ENCODE peak calls at places on chromosome 11, in seven cellular contexts. One of them, this sample, is unnamed.

GRCh38 chr11:125274774-125275173 is 110.2 kb downstream of the PKNOX2 start:
- DNase-seq in OCI-LY7: no peak
- DNase-seq in bronchial epithelial cell: no peak
- DNase-seq in body of pancreas: no peak
- DNase-seq in esophagus squamous epithelium: no peak
- DNase-seq in cardiac fibroblast: no peak
- DNase-seq in MM.1S: no peak
- DNase-seq in this sample: no peak

GRCh38 chr11:17986007-17986710 is 26.7 kb downstream of the SERGEF start:
- DNase-seq in OCI-LY7: no peak
- DNase-seq in bronchial epithelial cell: peak
- DNase-seq in body of pancreas: no peak
- DNase-seq in esophagus squamous epithelium: no peak
- DNase-seq in cardiac fibroblast: peak
- DNase-seq in MM.1S: no peak
- DNase-seq in this sample: no peak

GRCh38 chr11:12680246-12680939 is 6.2 kb downstream of the TEAD1 start:
- DNase-seq in OCI-LY7: no peak
- DNase-seq in bronchial epithelial cell: peak
- DNase-seq in body of pancreas: peak
- DNase-seq in esophagus squamous epithelium: peak
- DNase-seq in cardiac fibroblast: peak
- DNase-seq in MM.1S: peak
- DNase-seq in this sample: peak

GRCh38 chr11:76699461-76700091 is 29.0 kb upstream of the LRRC32 start:
- DNase-seq in OCI-LY7: no peak
- DNase-seq in bronchial epithelial cell: no peak
- DNase-seq in body of pancreas: no peak
- DNase-seq in esophagus squamous epithelium: no peak
- DNase-seq in cardiac fibroblast: peak
- DNase-seq in MM.1S: no peak
- DNase-seq in this sample: no peak

GRCh38 chr11:128738942-128739341 is 45.1 kb downstream of the FLI1 start:
- DNase-seq in OCI-LY7: peak
- DNase-seq in bronchial epithelial cell: no peak
- DNase-seq in body of pancreas: no peak
- DNase-seq in esophagus squamous epithelium: no peak
- DNase-seq in cardiac fibroblast: no peak
- DNase-seq in MM.1S: peak
- DNase-seq in this sample: no peak

GRCh38 chr11:29260939-29261705 is 755.7 kb downstream of the KCNA4 start:
- DNase-seq in OCI-LY7: no peak
- DNase-seq in bronchial epithelial cell: peak
- DNase-seq in body of pancreas: no peak
- DNase-seq in esophagus squamous epithelium: no peak
- DNase-seq in cardiac fibroblast: peak
- DNase-seq in MM.1S: no peak
- DNase-seq in this sample: no peak

GRCh38 chr11:126149759-126150236 is 61.7 kb downstream of the RPUSD4 start:
- DNase-seq in OCI-LY7: no peak
- DNase-seq in bronchial epithelial cell: no peak
- DNase-seq in body of pancreas: no peak
- DNase-seq in esophagus squamous epithelium: no peak
- DNase-seq in cardiac fibroblast: no peak
- DNase-seq in MM.1S: no peak
- DNase-seq in this sample: no peak

GRCh38 chr11:86388198-86388597 is 13.5 kb downstream of the CCDC81 start:
- DNase-seq in OCI-LY7: no peak
- DNase-seq in bronchial epithelial cell: no peak
- DNase-seq in body of pancreas: no peak
- DNase-seq in esophagus squamous epithelium: no peak
- DNase-seq in cardiac fibroblast: no peak
- DNase-seq in MM.1S: no peak
- DNase-seq in this sample: no peak

GRCh38 chr11:122180435-122180834 is 64.4 kb upstream of the BLID start:
- DNase-seq in OCI-LY7: no peak
- DNase-seq in bronchial epithelial cell: peak
- DNase-seq in body of pancreas: no peak
- DNase-seq in esophagus squamous epithelium: no peak
- DNase-seq in cardiac fibroblast: peak
- DNase-seq in MM.1S: no peak
- DNase-seq in this sample: no peak

GRCh38 chr11:121426476-121427454 is 25.3 kb upstream of the SORL1 start:
- DNase-seq in OCI-LY7: peak
- DNase-seq in bronchial epithelial cell: no peak
- DNase-seq in body of pancreas: no peak
- DNase-seq in esophagus squamous epithelium: no peak
- DNase-seq in cardiac fibroblast: no peak
- DNase-seq in MM.1S: no peak
- DNase-seq in this sample: peak

GRCh38 chr11:23961503-23962338 is 535.1 kb upstream of the LUZP2 start:
- DNase-seq in OCI-LY7: no peak
- DNase-seq in bronchial epithelial cell: no peak
- DNase-seq in body of pancreas: no peak
- DNase-seq in esophagus squamous epithelium: no peak
- DNase-seq in cardiac fibroblast: no peak
- DNase-seq in MM.1S: no peak
- DNase-seq in this sample: no peak

GRCh38 chr11:126411971-126412381 is 56.5 kb downstream of the ST3GAL4 start:
- DNase-seq in OCI-LY7: no peak
- DNase-seq in bronchial epithelial cell: no peak
- DNase-seq in body of pancreas: no peak
- DNase-seq in esophagus squamous epithelium: no peak
- DNase-seq in cardiac fibroblast: no peak
- DNase-seq in MM.1S: no peak
- DNase-seq in this sample: no peak

GRCh38 chr11:34151166-34151565 is 45.7 kb downstream of the NAT10 start:
- DNase-seq in OCI-LY7: no peak
- DNase-seq in bronchial epithelial cell: no peak
- DNase-seq in body of pancreas: no peak
- DNase-seq in esophagus squamous epithelium: no peak
- DNase-seq in cardiac fibroblast: no peak
- DNase-seq in MM.1S: no peak
- DNase-seq in this sample: no peak

GRCh38 chr11:65742353-65742752 is 21.8 kb upstream of the RNASEH2C start:
- DNase-seq in OCI-LY7: no peak
- DNase-seq in bronchial epithelial cell: no peak
- DNase-seq in body of pancreas: no peak
- DNase-seq in esophagus squamous epithelium: no peak
- DNase-seq in cardiac fibroblast: no peak
- DNase-seq in MM.1S: no peak
- DNase-seq in this sample: no peak

GRCh38 chr11:56163804-56164203 is 3.7 kb upstream of the OR8K5 start:
- DNase-seq in OCI-LY7: no peak
- DNase-seq in bronchial epithelial cell: no peak
- DNase-seq in body of pancreas: no peak
- DNase-seq in esophagus squamous epithelium: no peak
- DNase-seq in cardiac fibroblast: no peak
- DNase-seq in MM.1S: no peak
- DNase-seq in this sample: no peak

GRCh38 chr11:125110996-125111340 is 458 bp downstream of the TMEM218 start:
- DNase-seq in OCI-LY7: peak
- DNase-seq in bronchial epithelial cell: peak
- DNase-seq in body of pancreas: peak
- DNase-seq in esophagus squamous epithelium: no peak
- DNase-seq in cardiac fibroblast: no peak
- DNase-seq in MM.1S: peak
- DNase-seq in this sample: no peak

GRCh38 chr11:130801287-130802146 is 114.8 kb downstream of the SNX19 start:
- DNase-seq in OCI-LY7: no peak
- DNase-seq in bronchial epithelial cell: no peak
- DNase-seq in body of pancreas: no peak
- DNase-seq in esophagus squamous epithelium: no peak
- DNase-seq in cardiac fibroblast: peak
- DNase-seq in MM.1S: peak
- DNase-seq in this sample: no peak

GRCh38 chr11:113242767-113243397 is 71.5 kb upstream of the TTC12 start:
- DNase-seq in OCI-LY7: no peak
- DNase-seq in bronchial epithelial cell: no peak
- DNase-seq in body of pancreas: no peak
- DNase-seq in esophagus squamous epithelium: no peak
- DNase-seq in cardiac fibroblast: peak
- DNase-seq in MM.1S: no peak
- DNase-seq in this sample: peak

GRCh38 chr11:40161855-40162410 is 1297.5 kb downstream of the LRRC4C start:
- DNase-seq in OCI-LY7: no peak
- DNase-seq in bronchial epithelial cell: no peak
- DNase-seq in body of pancreas: no peak
- DNase-seq in esophagus squamous epithelium: no peak
- DNase-seq in cardiac fibroblast: no peak
- DNase-seq in MM.1S: no peak
- DNase-seq in this sample: no peak

GRCh38 chr11:13276454-13276851 is 1.1 kb upstream of the BMAL1 start:
- DNase-seq in OCI-LY7: no peak
- DNase-seq in bronchial epithelial cell: no peak
- DNase-seq in body of pancreas: no peak
- DNase-seq in esophagus squamous epithelium: no peak
- DNase-seq in cardiac fibroblast: no peak
- DNase-seq in MM.1S: no peak
- DNase-seq in this sample: no peak

GRCh38 chr11:18173225-18173866 is 709 bp downstream of the MRGPRX4 start:
- DNase-seq in OCI-LY7: no peak
- DNase-seq in bronchial epithelial cell: no peak
- DNase-seq in body of pancreas: no peak
- DNase-seq in esophagus squamous epithelium: no peak
- DNase-seq in cardiac fibroblast: no peak
- DNase-seq in MM.1S: no peak
- DNase-seq in this sample: no peak

DNA sequence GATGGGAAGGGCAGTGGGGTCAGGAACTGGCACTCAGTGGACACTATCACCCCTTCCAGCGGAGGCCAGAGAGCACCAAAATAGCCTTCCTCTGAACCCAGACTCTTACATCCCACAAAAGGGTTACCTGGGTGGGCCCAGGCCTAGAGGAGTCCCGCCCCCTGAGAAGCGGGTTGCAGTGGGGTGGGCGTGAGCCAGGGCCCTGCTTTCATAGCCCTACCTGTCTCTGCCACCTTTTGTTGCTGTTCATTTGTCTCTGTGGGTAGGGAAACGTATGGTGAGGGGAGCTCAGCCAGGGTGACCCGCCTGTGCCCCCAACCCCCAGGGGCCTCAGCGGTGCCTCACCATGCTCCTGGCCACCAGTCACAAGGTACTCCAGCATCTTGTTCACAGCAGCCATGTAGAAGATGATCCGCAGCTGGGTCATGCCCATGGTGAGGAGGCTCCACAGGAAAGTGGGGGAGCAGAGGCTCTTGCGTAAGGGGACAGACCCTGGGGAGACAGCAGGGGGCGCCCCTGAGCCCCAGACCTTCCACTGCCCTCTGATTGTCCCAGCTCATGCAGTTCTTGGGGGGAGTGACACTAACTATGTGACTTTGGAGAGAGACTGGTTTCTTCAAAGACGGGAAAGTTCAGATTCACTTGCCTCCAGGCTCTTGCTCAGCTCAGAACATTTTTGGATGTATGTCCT is 24.0 kb downstream of the SLC43A1 start:
- DNase-seq in OCI-LY7: peak
- DNase-seq in bronchial epithelial cell: no peak
- DNase-seq in body of pancreas: peak
- DNase-seq in esophagus squamous epithelium: no peak
- DNase-seq in cardiac fibroblast: peak
- DNase-seq in MM.1S: no peak
- DNase-seq in this sample: peak
- TF ChIP-seq CTCF in OCI-LY7: peak
- TF ChIP-seq CTCF in bronchial epithelial cell: peak
- TF ChIP-seq CTCF in body of pancreas: peak
- TF ChIP-seq CTCF in esophagus squamous epithelium: peak
- TF ChIP-seq CTCF in cardiac fibroblast: peak
- TF ChIP-seq CTCF in MM.1S: peak
- TF ChIP-seq CTCF in this sample: peak

GRCh38 chr11:9516113-9516512 is 55.3 kb downstream of the ZNF143 start:
- DNase-seq in OCI-LY7: no peak
- DNase-seq in bronchial epithelial cell: no peak
- DNase-seq in body of pancreas: no peak
- DNase-seq in esophagus squamous epithelium: no peak
- DNase-seq in cardiac fibroblast: no peak
- DNase-seq in MM.1S: no peak
- DNase-seq in this sample: no peak
- H3K4me3 ChIP-seq in OCI-LY7: no peak
- H3K4me3 ChIP-seq in bronchial epithelial cell: no peak
- H3K4me3 ChIP-seq in body of pancreas: no peak
- H3K4me3 ChIP-seq in esophagus squamous epithelium: no peak
- H3K4me3 ChIP-seq in cardiac fibroblast: no peak
- H3K4me3 ChIP-seq in MM.1S: no peak
- H3K4me3 ChIP-seq in this sample: no peak

DNA sequence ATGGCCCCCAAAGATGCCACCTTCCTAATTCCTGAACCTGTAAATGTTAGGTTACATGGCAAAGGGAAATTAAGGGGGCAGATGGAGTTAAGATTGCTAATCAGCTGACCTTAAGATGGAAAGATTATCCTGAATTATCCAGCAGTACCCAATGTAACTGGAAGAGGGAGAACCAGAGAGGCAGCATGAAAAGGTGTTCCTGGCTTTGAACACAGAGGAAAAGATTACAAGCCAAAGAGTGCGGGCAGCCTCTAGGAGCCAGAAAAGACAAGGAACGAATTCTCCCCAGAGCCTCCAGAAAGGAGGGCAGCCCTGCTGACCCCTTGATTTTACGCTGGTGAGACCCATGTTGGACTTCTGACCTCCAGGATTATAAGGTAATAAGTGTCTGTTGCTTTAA is 15.1 kb upstream of the THRSP start:
- DNase-seq in OCI-LY7: no peak
- DNase-seq in bronchial epithelial cell: no peak
- DNase-seq in body of pancreas: no peak
- DNase-seq in esophagus squamous epithelium: no peak
- DNase-seq in cardiac fibroblast: no peak
- DNase-seq in MM.1S: no peak
- DNase-seq in this sample: no peak
- TF ChIP-seq CTCF in OCI-LY7: no peak
- TF ChIP-seq CTCF in bronchial epithelial cell: no peak
- TF ChIP-seq CTCF in body of pancreas: no peak
- TF ChIP-seq CTCF in esophagus squamous epithelium: no peak
- TF ChIP-seq CTCF in cardiac fibroblast: no peak
- TF ChIP-seq CTCF in MM.1S: no peak
- TF ChIP-seq CTCF in this sample: no peak

GRCh38 chr11:105611837-105612480 is 2.1 kb downstream of the GRIA4 start:
- DNase-seq in OCI-LY7: no peak
- DNase-seq in bronchial epithelial cell: no peak
- DNase-seq in body of pancreas: no peak
- DNase-seq in esophagus squamous epithelium: no peak
- DNase-seq in cardiac fibroblast: no peak
- DNase-seq in MM.1S: no peak
- DNase-seq in this sample: no peak

GRCh38 chr11:105611414-105611813 is 1.5 kb downstream of the GRIA4 start:
- DNase-seq in OCI-LY7: no peak
- DNase-seq in bronchial epithelial cell: no peak
- DNase-seq in body of pancreas: no peak
- DNase-seq in esophagus squamous epithelium: no peak
- DNase-seq in cardiac fibroblast: no peak
- DNase-seq in MM.1S: no peak
- DNase-seq in this sample: no peak

GRCh38 chr11:105609832-105610781 is at the start of gene GRIA4:
- DNase-seq in OCI-LY7: no peak
- DNase-seq in bronchial epithelial cell: no peak
- DNase-seq in body of pancreas: no peak
- DNase-seq in esophagus squamous epithelium: no peak
- DNase-seq in cardiac fibroblast: peak
- DNase-seq in MM.1S: peak
- DNase-seq in this sample: no peak

GRCh38 chr11:105609341-105609781 is 512 bp upstream of the GRIA4 start:
- DNase-seq in OCI-LY7: no peak
- DNase-seq in bronchial epithelial cell: peak
- DNase-seq in body of pancreas: no peak
- DNase-seq in esophagus squamous epithelium: no peak
- DNase-seq in cardiac fibroblast: peak
- DNase-seq in MM.1S: peak
- DNase-seq in this sample: peak

GRCh38 chr11:105610796-105611361 is 1.0 kb downstream of the GRIA4 start:
- DNase-seq in OCI-LY7: no peak
- DNase-seq in bronchial epithelial cell: no peak
- DNase-seq in body of pancreas: no peak
- DNase-seq in esophagus squamous epithelium: no peak
- DNase-seq in cardiac fibroblast: no peak
- DNase-seq in MM.1S: no peak
- DNase-seq in this sample: no peak
- H3K4me3 ChIP-seq in OCI-LY7: no peak
- H3K4me3 ChIP-seq in bronchial epithelial cell: no peak
- H3K4me3 ChIP-seq in body of pancreas: no peak
- H3K4me3 ChIP-seq in esophagus squamous epithelium: no peak
- H3K4me3 ChIP-seq in cardiac fibroblast: peak
- H3K4me3 ChIP-seq in MM.1S: peak
- H3K4me3 ChIP-seq in this sample: no peak